ENCODE peak calls at places on chromosomes 12 and 14, in five cellular contexts. One of them, this sample, is unnamed.

GRCh38 chr12:45329238-45329637 is 113.3 kb downstream of the ANO6 start:
- DNase-seq in GF-D8: no peak
- DNase-seq in central memory CD8-positive, alpha-beta T cell: no peak
- DNase-seq in tibial nerve: no peak
- DNase-seq in heart left ventricle: no peak
- DNase-seq in this sample: no peak

GRCh38 chr12:6084261-6084968 is 40.1 kb downstream of the VWF start:
- DNase-seq in GF-D8: no peak
- DNase-seq in central memory CD8-positive, alpha-beta T cell: no peak
- DNase-seq in tibial nerve: no peak
- DNase-seq in heart left ventricle: no peak
- DNase-seq in this sample: peak

GRCh38 chr14:59228416-59228815 is 39.9 kb downstream of the DAAM1 start:
- DNase-seq in GF-D8: no peak
- DNase-seq in central memory CD8-positive, alpha-beta T cell: no peak
- DNase-seq in tibial nerve: no peak
- DNase-seq in heart left ventricle: no peak
- DNase-seq in this sample: no peak

GRCh38 chr12:98221243-98221808 is 294.1 kb upstream of the TMPO start:
- DNase-seq in GF-D8: no peak
- DNase-seq in central memory CD8-positive, alpha-beta T cell: no peak
- DNase-seq in tibial nerve: no peak
- DNase-seq in heart left ventricle: no peak
- DNase-seq in this sample: no peak

GRCh38 chr14:105432657-105433056 is 13.0 kb downstream of the MTA1 start:
- DNase-seq in GF-D8: no peak
- DNase-seq in central memory CD8-positive, alpha-beta T cell: no peak
- DNase-seq in tibial nerve: no peak
- DNase-seq in heart left ventricle: no peak
- DNase-seq in this sample: no peak

GRCh38 chr12:29521951-29522350 is 24.5 kb upstream of the OVCH1 start:
- DNase-seq in GF-D8: no peak
- DNase-seq in central memory CD8-positive, alpha-beta T cell: no peak
- DNase-seq in tibial nerve: no peak
- DNase-seq in heart left ventricle: no peak
- DNase-seq in this sample: no peak

GRCh38 chr12:14931791-14932560 is 6.4 kb downstream of the ERP27 start:
- DNase-seq in GF-D8: no peak
- DNase-seq in central memory CD8-positive, alpha-beta T cell: no peak
- DNase-seq in tibial nerve: no peak
- DNase-seq in heart left ventricle: no peak
- DNase-seq in this sample: no peak

GRCh38 chr12:38547586-38547985 is 231.0 kb downstream of the ALG10B start:
- DNase-seq in GF-D8: no peak
- DNase-seq in central memory CD8-positive, alpha-beta T cell: no peak
- DNase-seq in tibial nerve: no peak
- DNase-seq in heart left ventricle: no peak
- DNase-seq in this sample: no peak

GRCh38 chr12:10293570-10294227 is 14.0 kb upstream of the KLRD1 start:
- DNase-seq in GF-D8: no peak
- DNase-seq in central memory CD8-positive, alpha-beta T cell: no peak
- DNase-seq in tibial nerve: no peak
- DNase-seq in heart left ventricle: no peak
- DNase-seq in this sample: no peak

GRCh38 chr14:67704484-67705089 is 2.9 kb downstream of the RDH12 start:
- DNase-seq in GF-D8: no peak
- DNase-seq in central memory CD8-positive, alpha-beta T cell: no peak
- DNase-seq in tibial nerve: peak
- DNase-seq in heart left ventricle: no peak
- DNase-seq in this sample: no peak

GRCh38 chr14:99452968-99453367 is 27.7 kb downstream of the SETD3 start:
- DNase-seq in GF-D8: no peak
- DNase-seq in central memory CD8-positive, alpha-beta T cell: no peak
- DNase-seq in tibial nerve: no peak
- DNase-seq in heart left ventricle: no peak
- DNase-seq in this sample: no peak

GRCh38 chr14:102590667-102591099 is 1.8 kb upstream of the RCOR1 start:
- DNase-seq in GF-D8: no peak
- DNase-seq in central memory CD8-positive, alpha-beta T cell: no peak
- DNase-seq in tibial nerve: peak
- DNase-seq in heart left ventricle: peak
- DNase-seq in this sample: peak

GRCh38 chr12:94545937-94546771 is 86.5 kb upstream of the CEP83 start:
- DNase-seq in GF-D8: no peak
- DNase-seq in central memory CD8-positive, alpha-beta T cell: no peak
- DNase-seq in tibial nerve: no peak
- DNase-seq in heart left ventricle: peak
- DNase-seq in this sample: no peak

GRCh38 chr12:3122841-3123678 is 45.9 kb downstream of the TSPAN9 start:
- DNase-seq in GF-D8: no peak
- DNase-seq in central memory CD8-positive, alpha-beta T cell: no peak
- DNase-seq in tibial nerve: peak
- DNase-seq in heart left ventricle: peak
- DNase-seq in this sample: peak

GRCh38 chr14:59333668-59334067 is 131.5 kb downstream of the GPR135 start:
- DNase-seq in GF-D8: peak
- DNase-seq in central memory CD8-positive, alpha-beta T cell: no peak
- DNase-seq in tibial nerve: peak
- DNase-seq in heart left ventricle: peak
- DNase-seq in this sample: no peak

GRCh38 chr14:75088566-75089373 is 19.3 kb downstream of the ZC2HC1C start:
- DNase-seq in GF-D8: no peak
- DNase-seq in central memory CD8-positive, alpha-beta T cell: no peak
- DNase-seq in tibial nerve: peak
- DNase-seq in heart left ventricle: peak
- DNase-seq in this sample: peak

GRCh38 chr12:563250-563781 is 99.9 kb downstream of the NINJ2 start:
- DNase-seq in GF-D8: peak
- DNase-seq in central memory CD8-positive, alpha-beta T cell: peak
- DNase-seq in tibial nerve: no peak
- DNase-seq in heart left ventricle: no peak
- DNase-seq in this sample: no peak

GRCh38 chr12:46530373-46531056 is 157.9 kb upstream of the SLC38A2 start:
- DNase-seq in GF-D8: no peak
- DNase-seq in central memory CD8-positive, alpha-beta T cell: no peak
- DNase-seq in tibial nerve: no peak
- DNase-seq in heart left ventricle: no peak
- DNase-seq in this sample: no peak

GRCh38 chr12:14366211-14366762 is 805 bp downstream of the ATF7IP start:
- DNase-seq in GF-D8: no peak
- DNase-seq in central memory CD8-positive, alpha-beta T cell: no peak
- DNase-seq in tibial nerve: no peak
- DNase-seq in heart left ventricle: no peak
- DNase-seq in this sample: no peak

GRCh38 chr12:86247871-86248270 is 8.3 kb downstream of the MGAT4C start:
- DNase-seq in GF-D8: no peak
- DNase-seq in central memory CD8-positive, alpha-beta T cell: no peak
- DNase-seq in tibial nerve: no peak
- DNase-seq in heart left ventricle: no peak
- DNase-seq in this sample: no peak

GRCh38 chr12:111404362-111405148 is 1.2 kb upstream of the SH2B3 start:
- DNase-seq in GF-D8: peak
- DNase-seq in central memory CD8-positive, alpha-beta T cell: no peak
- DNase-seq in tibial nerve: no peak
- DNase-seq in heart left ventricle: peak
- DNase-seq in this sample: peak

GRCh38 chr12:6943387-6943718 is 263 bp upstream of the RNU7-1 start:
- DNase-seq in GF-D8: no peak
- DNase-seq in central memory CD8-positive, alpha-beta T cell: no peak
- DNase-seq in tibial nerve: peak
- DNase-seq in heart left ventricle: peak
- DNase-seq in this sample: peak

GRCh38 chr12:67853204-67853603 is 136.0 kb upstream of the IFNG-AS1 start:
- DNase-seq in GF-D8: no peak
- DNase-seq in central memory CD8-positive, alpha-beta T cell: no peak
- DNase-seq in tibial nerve: no peak
- DNase-seq in heart left ventricle: no peak
- DNase-seq in this sample: no peak

GRCh38 chr12:50599366-50600095 is 94.7 kb downstream of the DIP2B start:
- DNase-seq in GF-D8: no peak
- DNase-seq in central memory CD8-positive, alpha-beta T cell: no peak
- DNase-seq in tibial nerve: no peak
- DNase-seq in heart left ventricle: no peak
- DNase-seq in this sample: no peak

GRCh38 chr12:130879212-130879686 is 7.4 kb downstream of the RAN start:
- DNase-seq in GF-D8: no peak
- DNase-seq in central memory CD8-positive, alpha-beta T cell: no peak
- DNase-seq in tibial nerve: no peak
- DNase-seq in heart left ventricle: no peak
- DNase-seq in this sample: no peak

GRCh38 chr14:33592298-33592697 is 358.6 kb downstream of the EGLN3 start:
- DNase-seq in GF-D8: no peak
- DNase-seq in central memory CD8-positive, alpha-beta T cell: no peak
- DNase-seq in tibial nerve: no peak
- DNase-seq in heart left ventricle: no peak
- DNase-seq in this sample: no peak

GRCh38 chr12:70040141-70040540 is 203.1 kb upstream of the CNOT2 start:
- DNase-seq in GF-D8: no peak
- DNase-seq in central memory CD8-positive, alpha-beta T cell: no peak
- DNase-seq in tibial nerve: no peak
- DNase-seq in heart left ventricle: no peak
- DNase-seq in this sample: no peak

GRCh38 chr12:70876952-70877351 is 43.6 kb downstream of the PTPRR start:
- DNase-seq in GF-D8: no peak
- DNase-seq in central memory CD8-positive, alpha-beta T cell: no peak
- DNase-seq in tibial nerve: no peak
- DNase-seq in heart left ventricle: no peak
- DNase-seq in this sample: no peak

GRCh38 chr12:50066402-50066801 is 9.0 kb downstream of the ASIC1 start:
- DNase-seq in GF-D8: no peak
- DNase-seq in central memory CD8-positive, alpha-beta T cell: no peak
- DNase-seq in tibial nerve: no peak
- DNase-seq in heart left ventricle: no peak
- DNase-seq in this sample: no peak